ENCODE peak calls at places on chromosomes 12 and 14, in five cellular contexts. W is fibroblast of lung, Q is right cardiac atrium, X is aorta, R is body of pancreas. L is an unnamed sample. For H3K27me3, the result is how much of the 10 kb centered on the place peaks cover.

GRCh38 chr14:95034806-95035205 is 122.5 kb downstream of the DICER1 start:
- DNase-seq in X (no peak), W (no peak), Q (no peak), R (no peak), L (no peak)

GRCh38 chr12:78571953-78572352 is 292.6 kb upstream of the SYT1 start:
- DNase-seq in Q (no peak), R (no peak), W (no peak), X (no peak), L (no peak)

GRCh38 chr12:98154850-98155249 is 360.5 kb upstream of the TMPO start:
- DNase-seq in X (no peak), W (peak), R (peak), Q (no peak), L (no peak)

GRCh38 chr12:122860854-122861585 is 25.8 kb downstream of the HIP1R start:
- DNase-seq in X (peak), R (peak), Q (peak), W (no peak), L (no peak)

GRCh38 chr14:84807673-84808072 is 722.3 kb upstream of the FLRT2 start:
- DNase-seq in W (no peak), R (no peak), X (no peak), Q (peak), L (no peak)

GRCh38 chr12:120012067-120012621 is 23.1 kb downstream of the BICDL1 start:
- DNase-seq in R (no peak), X (no peak), Q (no peak), W (peak), L (peak)

GRCh38 chr12:106429043-106429552 is 71.5 kb downstream of the POLR3B start:
- DNase-seq in Q (no peak), W (no peak), X (no peak), R (no peak), L (no peak)

GRCh38 chr12:51383281-51383905 is 7.8 kb downstream of the GALNT6 start:
- DNase-seq in W (no peak), Q (no peak), X (no peak), R (no peak), L (no peak)

GRCh38 chr12:29176951-29177350 is 27.9 kb downstream of the FAR2 start:
- DNase-seq in W (no peak), X (no peak), R (no peak), Q (no peak), L (no peak)

GRCh38 chr12:27946396-27946795 is 26.1 kb downstream of the PTHLH start:
- DNase-seq in X (no peak), R (no peak), Q (no peak), W (peak), L (no peak)

GRCh38 chr12:75933136-75933535 is 98.4 kb downstream of the PHLDA1 start:
- DNase-seq in X (no peak), R (no peak), Q (no peak), W (peak), L (no peak)

GRCh38 chr12:82314406-82314892 is 43.7 kb downstream of the CCDC59 start:
- DNase-seq in X (no peak), R (peak), W (no peak), Q (no peak), L (no peak)

GRCh38 chr14:58899317-58899713 is 261.6 kb downstream of the DACT1 start:
- DNase-seq in W (peak), X (no peak), Q (no peak), R (no peak), L (no peak)

GRCh38 chr12:52005903-52006703 is 643 bp upstream of the TAMALIN start:
- DNase-seq in Q (peak), W (no peak), X (peak), R (peak), L (no peak)

GRCh38 chr12:29425722-29426121 is 44.8 kb upstream of the ERGIC2 start:
- DNase-seq in R (no peak), Q (no peak), W (no peak), X (no peak), L (no peak)

GRCh38 chr14:104025481-104025975 is 60.0 kb upstream of the ASPG start:
- DNase-seq in R (no peak), X (no peak), Q (no peak), W (no peak), L (no peak)

GRCh38 chr14:23528555-23528954 is 23.0 kb downstream of the ZFHX2 start:
- DNase-seq in R (no peak), W (no peak), X (no peak), Q (no peak), L (no peak)

GRCh38 chr12:6231359-6232268 is 31.4 kb downstream of the CD9 start:
- DNase-seq in Q (peak), R (no peak), X (no peak), W (peak), L (no peak)

GRCh38 chr12:39406257-39406656 is 36.7 kb downstream of the KIF21A start:
- DNase-seq in X (no peak), R (no peak), Q (no peak), W (no peak), L (no peak)

GRCh38 chr12:63792333-63792732 is 12.6 kb downstream of the RXYLT1 start:
- DNase-seq in W (no peak), X (no peak), R (no peak), Q (no peak), L (no peak)

GRCh38 chr12:3152013-3152412 is 74.8 kb downstream of the TSPAN9 start:
- DNase-seq in Q (peak), W (peak), X (peak), R (no peak), L (no peak)

GRCh38 chr12:132417741-132418140 is 72.2 kb upstream of the FBRSL1 start:
- DNase-seq in X (no peak), W (no peak), Q (peak), R (no peak), L (no peak)

GRCh38 chr14:23056257-23056955 is 914 bp downstream of the CDH24 start:
- DNase-seq in X (peak), R (peak), Q (peak), W (peak), L (peak)

GRCh38 chr12:96225994-96226399 is 31.8 kb downstream of the ELK3 start:
- DNase-seq in R (no peak), W (no peak), Q (no peak), X (no peak), L (no peak)

GRCh38 chr14:81529391-81529790 is 4.3 kb downstream of the SEL1L start:
- DNase-seq in R (no peak), W (no peak), X (no peak), Q (no peak), L (no peak)

GRCh38 chr14:32913725-32914124 is 25.0 kb upstream of the NPAS3 start:
- DNase-seq in Q (no peak), X (no peak), R (peak), W (peak), L (no peak)

GRCh38 chr14:95460647-95461478 is 55.6 kb downstream of the SYNE3 start:
- DNase-seq in X (peak), Q (peak), R (no peak), W (peak), L (no peak)

GRCh38 chr14:104827173-104828055 is 26.5 kb downstream of the ZBTB42 start:
- DNase-seq in W (peak), X (no peak), R (peak), Q (peak), L (peak)

GRCh38 chr14:65461730-65462129 is 49.2 kb downstream of the FUT8 start:
- DNase-seq in W (peak), R (no peak), X (no peak), Q (no peak), L (no peak)

GRCh38 chr12:107512391-107512790 is 173.2 kb upstream of the PWP1 start:
- DNase-seq in R (no peak), Q (no peak), W (peak), X (no peak), L (no peak)

GRCh38 chr14:42222924-42223471 is 616.3 kb downstream of the LRFN5 start:
- DNase-seq in Q (no peak), R (no peak), W (peak), X (no peak), L (no peak)

GRCh38 chr12:111792155-111792876 is 25.6 kb downstream of the ALDH2 start:
- DNase-seq in X (peak), Q (peak), R (peak), W (peak), L (no peak)

GRCh38 chr12:64497484-64497883 is 45.6 kb downstream of the TBK1 start:
- DNase-seq in W (no peak), R (no peak), Q (no peak), X (no peak), L (no peak)

GRCh38 chr12:90947869-90948268 is 7.1 kb downstream of the CCER1 start:
- DNase-seq in R (no peak), X (no peak), Q (no peak), W (no peak), L (no peak)

GRCh38 chr12:99372257-99372933 is 275.2 kb upstream of the GARIN6 start:
- DNase-seq in R (no peak), W (no peak), Q (no peak), X (no peak), L (no peak)

GRCh38 chr12:27960822-27961221 is 11.7 kb downstream of the PTHLH start:
- DNase-seq in Q (no peak), X (no peak), R (peak), W (no peak), L (no peak)

GRCh38 chr12:76611533-76611932 is 52.0 kb upstream of the OSBPL8 start:
- DNase-seq in Q (no peak), X (no peak), W (peak), R (no peak), L (no peak)

GRCh38 chr14:94355191-94355794 is 32.2 kb upstream of the SERPINA6 start:
- DNase-seq in X (peak), Q (peak), R (peak), W (peak), L (no peak)

GRCh38 chr14:62189698-62190097 is 427.5 kb downstream of the SNAPC1 start:
- DNase-seq in W (peak), R (peak), Q (peak), X (no peak), L (no peak)

GRCh38 chr12:11826607-11827006 is 177.1 kb downstream of the ETV6 start:
- DNase-seq in W (no peak), R (no peak), X (no peak), Q (no peak), L (no peak)

DNA sequence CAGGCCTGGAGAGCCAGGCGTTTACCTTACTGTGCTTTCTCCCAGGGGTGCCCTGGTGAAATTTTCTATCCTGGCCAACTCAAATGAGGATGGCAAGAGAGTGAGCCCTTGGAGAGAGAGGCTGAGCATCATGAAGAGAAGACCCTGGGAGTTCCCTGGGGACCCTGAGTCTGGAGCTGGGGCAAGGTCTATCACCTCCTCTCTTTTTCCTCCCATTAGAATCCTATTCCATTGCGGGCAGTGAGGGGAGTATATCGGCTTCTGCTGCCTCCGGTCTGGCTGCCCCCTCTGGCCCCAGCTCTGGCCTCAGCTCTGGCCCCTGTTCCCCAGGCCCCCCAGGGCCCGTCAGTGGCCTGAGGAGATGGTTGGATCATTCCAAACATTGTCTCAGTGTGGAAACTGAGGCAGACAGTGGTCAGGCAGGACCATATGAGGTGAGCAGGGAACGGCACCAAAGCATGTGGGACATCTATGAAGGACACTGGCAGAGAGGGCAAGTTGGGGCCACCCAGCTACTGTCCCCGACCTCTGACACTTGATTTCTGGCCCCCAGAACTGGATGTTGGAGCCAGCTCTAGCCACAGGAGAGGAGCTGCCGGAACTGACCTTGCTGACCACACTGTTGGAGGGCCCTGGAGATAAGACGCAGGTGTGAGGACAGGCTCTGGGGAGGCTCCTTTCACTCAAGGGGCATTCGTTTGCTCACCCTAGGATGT is 1.6 kb downstream of the ARHGEF25 start:
- DNase-seq in W (no peak), X (no peak), Q (no peak), R (no peak), L (no peak)
- H3K27me3 ChIP-seq in W (under half), X (under half), Q (under half), R (under half), L (under half)

GRCh38 chr12:109653896-109654295 is 59.7 kb upstream of the FAM222A start:
- DNase-seq in W (no peak), R (no peak), X (no peak), Q (no peak), L (no peak)

GRCh38 chr12:109654357-109654756 is 59.3 kb upstream of the FAM222A start:
- DNase-seq in X (no peak), R (no peak), W (no peak), Q (peak), L (no peak)

GRCh38 chr12:109652233-109652772 is 61.3 kb upstream of the FAM222A start:
- DNase-seq in Q (no peak), R (no peak), X (no peak), W (no peak), L (no peak)

GRCh38 chr12:109650808-109651207 is 62.8 kb upstream of the FAM222A start:
- DNase-seq in Q (no peak), R (no peak), X (no peak), W (no peak), L (no peak)

GRCh38 chr12:109651596-109651995 is 62.0 kb upstream of the FAM222A start:
- DNase-seq in Q (no peak), X (no peak), R (no peak), W (no peak), L (no peak)
- H3K27me3 ChIP-seq in Q (under half), X (under half), R (under half), W (under half), L (under half)

GRCh38 chr12:131407221-131408035 is 303.5 kb upstream of the SFSWAP start:
- DNase-seq in R (no peak), X (no peak), Q (no peak), W (no peak), L (no peak)

GRCh38 chr12:131408036-131408365 is 302.9 kb upstream of the SFSWAP start:
- DNase-seq in X (no peak), R (no peak), Q (no peak), W (no peak), L (no peak)

GRCh38 chr12:131402781-131403396 is 308.0 kb upstream of the SFSWAP start:
- DNase-seq in Q (no peak), X (no peak), W (no peak), R (no peak), L (no peak)

GRCh38 chr12:131404705-131405104 is 306.2 kb upstream of the SFSWAP start:
- DNase-seq in W (no peak), Q (no peak), R (no peak), X (no peak), L (no peak)

DNA sequence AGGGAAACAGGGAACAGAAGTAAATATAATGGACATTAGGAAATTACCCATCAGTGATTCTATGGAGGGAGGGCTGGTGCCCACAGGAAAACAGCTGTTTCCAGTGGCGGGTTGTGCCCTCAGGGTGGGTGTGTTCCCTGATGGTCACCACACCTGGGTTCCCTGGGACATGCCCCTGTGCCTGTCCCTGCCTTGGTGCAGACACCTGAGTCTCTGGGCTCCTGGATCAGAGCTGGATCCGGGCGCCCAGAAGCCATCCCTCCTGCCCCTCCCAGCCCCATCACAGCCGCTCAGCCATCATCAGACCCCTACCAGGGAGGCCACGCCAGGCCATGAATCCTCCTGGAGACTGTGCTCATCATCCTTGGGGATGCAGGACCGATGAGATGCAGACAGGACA is 307.2 kb upstream of the SFSWAP start:
- DNase-seq in X (no peak), R (no peak), W (no peak), Q (no peak), L (no peak)
- H3K27me3 ChIP-seq in X (under half), R (under half), W (under half), Q (under half), L (under half)

GRCh38 chr12:93572712-93573551 is 457 bp downstream of the SOCS2 start:
- DNase-seq in W (peak), X (peak), Q (peak), R (peak), L (peak)
- H3K27me3 ChIP-seq in W (under half), X (under half), Q (under half), R (under half), L (under half)

DNA sequence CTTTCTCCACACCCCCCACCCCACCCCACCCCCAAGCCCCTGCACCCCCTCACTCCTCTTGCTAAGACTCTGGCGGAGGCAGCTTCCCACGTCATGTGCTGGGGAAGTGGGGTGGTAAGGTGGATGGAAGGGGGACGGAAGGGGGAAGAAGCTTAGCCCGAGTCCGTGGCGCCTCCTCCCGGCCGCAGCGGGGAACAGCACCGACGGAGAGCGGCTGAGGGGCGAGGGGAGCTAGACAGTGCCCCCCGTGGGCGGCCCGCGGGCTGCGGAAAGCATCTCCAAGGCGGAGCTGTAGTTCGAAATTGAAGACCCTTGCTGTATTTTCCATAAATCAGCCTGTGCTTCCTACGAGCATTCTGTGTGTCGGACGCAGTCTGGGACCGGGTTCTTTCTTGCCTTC is 608 bp upstream of the GRIN2B start:
- DNase-seq in X (no peak), R (no peak), W (no peak), Q (no peak), L (no peak)
- H3K27me3 ChIP-seq in X (under half), R (under half), W (under half), Q (under half), L (half or more)

GRCh38 chr12:49288412-49288853 is 6.5 kb upstream of the PRPH start:
- DNase-seq in X (no peak), R (peak), W (no peak), Q (peak), L (peak)
- H3K27me3 ChIP-seq in X (under half), R (under half), W (under half), Q (under half), L (under half)

DNA sequence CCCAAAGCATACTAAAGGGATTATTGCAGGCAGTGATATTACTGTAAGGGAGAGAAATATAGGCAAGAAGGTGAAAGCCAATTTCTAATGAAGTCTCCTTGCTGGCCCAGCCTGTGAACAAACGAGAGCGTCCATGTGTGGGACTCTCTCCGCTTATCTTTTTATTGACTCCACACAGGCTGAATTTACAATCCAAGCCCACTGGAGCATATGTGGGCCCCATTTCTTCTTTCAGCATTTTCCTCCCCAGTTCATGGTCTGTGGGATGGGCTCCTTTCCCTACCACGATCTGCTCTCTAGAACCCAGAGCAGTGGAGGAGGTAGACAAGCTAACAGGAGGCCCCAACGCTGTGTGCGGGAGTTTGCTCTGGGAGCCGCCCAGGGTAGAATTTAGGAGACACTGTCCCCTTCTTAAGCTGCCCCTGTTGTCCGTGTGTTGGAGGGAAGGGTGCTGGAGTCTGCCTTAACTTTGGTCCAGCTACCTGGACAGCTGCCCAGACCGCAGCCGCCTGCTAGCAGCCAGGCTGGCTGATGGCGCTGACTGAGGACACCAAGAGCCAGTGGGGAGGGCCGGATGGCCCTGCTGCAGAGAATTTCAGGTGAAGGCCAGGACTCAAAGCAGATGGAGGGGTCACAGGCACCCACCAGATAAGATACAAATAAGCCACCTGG is 3.2 kb upstream of the HOXC11 start:
- DNase-seq in R (no peak), X (no peak), Q (no peak), W (no peak), L (no peak)
- H3K27me3 ChIP-seq in R (under half), X (under half), Q (under half), W (half or more), L (half or more)

GRCh38 chr14:69342928-69343525 is 55.1 kb downstream of the ERH start:
- DNase-seq in W (no peak), X (no peak), Q (no peak), R (peak), L (no peak)
- H3K27me3 ChIP-seq in W (under half), X (under half), Q (under half), R (under half), L (under half)